ENCODE peak calls at places on chromosomes 5 and 9, in six cellular contexts. C, B, V, W, U and T are unnamed samples.

GRCh38 chr9:128637656-128638055 is 19.0 kb downstream of the DYNC2I2 start:
- DNase-seq in B (peak; percentile 2), W (no peak), U (no peak), C (no peak), V (no peak), T (no peak)

GRCh38 chr9:77987880-77988525 is 43.6 kb downstream of the GNAQ start:
- DNase-seq in V (no peak), W (no peak), C (no peak), U (no peak), B (no peak), T (no peak)

GRCh38 chr5:78553991-78554390 is 94.6 kb downstream of the LHFPL2 start:
- DNase-seq in C (no peak), V (no peak), W (no peak), U (no peak), B (no peak), T (no peak)

GRCh38 chr5:154472871-154473580 is 5.0 kb downstream of the HAND1 start:
- DNase-seq in C (no peak), V (no peak), W (no peak), U (no peak), B (no peak), T (no peak)

GRCh38 chr5:40679998-40680681 is 425 bp downstream of the PTGER4 start:
- DNase-seq in W (no peak), U (no peak), C (no peak), V (peak; percentile 61), B (no peak), T (peak; percentile 10)

GRCh38 chr5:59923465-59923864 is 29.9 kb upstream of the PDE4D start:
- DNase-seq in C (no peak), B (no peak), U (no peak), V (no peak), W (no peak), T (no peak)

GRCh38 chr9:2655411-2655901 is 33.9 kb downstream of the VLDLR start:
- DNase-seq in B (no peak), C (no peak), V (no peak), U (no peak), W (peak; percentile 9), T (no peak)

GRCh38 chr5:167999182-167999581 is 292.3 kb upstream of the WWC1 start:
- DNase-seq in V (no peak), U (no peak), B (no peak), C (no peak), W (no peak), T (no peak)

GRCh38 chr5:173817561-173817960 is 70.6 kb upstream of the CPEB4 start:
- DNase-seq in C (no peak), U (no peak), V (no peak), B (no peak), W (no peak), T (no peak)

GRCh38 chr5:127871448-127872153 is 168.4 kb downstream of the CCDC192 start:
- DNase-seq in W (no peak), B (no peak), C (no peak), U (peak; percentile 28), V (no peak), T (no peak)

GRCh38 chr5:127876384-127876783 is 173.2 kb downstream of the CCDC192 start:
- DNase-seq in B (no peak), W (no peak), V (no peak), U (no peak), C (no peak), T (no peak)

GRCh38 chr5:127872494-127872893 is 169.3 kb downstream of the CCDC192 start:
- DNase-seq in U (no peak), B (no peak), C (no peak), W (no peak), V (no peak), T (no peak)

GRCh38 chr5:127878174-127878750 is 175.1 kb downstream of the CCDC192 start:
- DNase-seq in V (no peak), W (peak; percentile 34), U (no peak), B (no peak), C (peak; percentile 67), T (no peak)

GRCh38 chr5:127875235-127876021 is 172.2 kb downstream of the CCDC192 start:
- DNase-seq in V (no peak), C (peak; percentile 40), B (peak; percentile 28), U (no peak), W (peak; percentile 61), T (peak; percentile 11)
- TF ChIP-seq CTCF in V (peak; percentile 41), C (peak; percentile 20), B (peak; percentile 32), U (no peak), W (peak; percentile 85), T (peak; percentile 54)

GRCh38 chr5:54895816-54896341 is 89.5 kb downstream of the ESM1 start:
- DNase-seq in U (peak; percentile 37), V (no peak), C (peak; percentile 30), B (no peak), W (peak; percentile 14), T (no peak)
- TF ChIP-seq CTCF in U (no peak), V (peak; percentile 34), C (peak; percentile 30), B (peak; percentile 50), W (peak; percentile 52), T (peak; percentile 62)

GRCh38 chr9:108411632-108412031 is 444.2 kb downstream of the ACTL7B start:
- DNase-seq in U (no peak), B (no peak), V (no peak), W (no peak), C (no peak), T (no peak)

GRCh38 chr9:108417726-108418125 is 438.1 kb downstream of the ACTL7B start:
- DNase-seq in V (no peak), C (no peak), W (no peak), U (no peak), B (no peak), T (no peak)

GRCh38 chr9:108412755-108413154 is 443.0 kb downstream of the ACTL7B start:
- DNase-seq in U (no peak), V (no peak), C (no peak), W (no peak), B (no peak), T (no peak)

GRCh38 chr9:108419379-108419778 is 436.4 kb downstream of the ACTL7B start:
- DNase-seq in W (no peak), V (no peak), B (no peak), U (no peak), C (no peak), T (no peak)

GRCh38 chr9:108416321-108416720 is 439.5 kb downstream of the ACTL7B start:
- DNase-seq in V (no peak), W (no peak), U (no peak), B (no peak), C (no peak), T (no peak)
- TF ChIP-seq CTCF in V (no peak), W (peak; percentile 23), U (no peak), B (peak; percentile 5), C (no peak), T (no peak)

GRCh38 chr5:91928751-91929521 is 545.8 kb upstream of the ARRDC3 start:
- DNase-seq in W (peak; percentile 19), C (no peak), U (no peak), B (no peak), V (no peak), T (no peak)
- TF ChIP-seq CTCF in W (peak; percentile 70), C (peak; percentile 73), U (no peak), B (peak; percentile 24), V (peak; percentile 43), T (peak; percentile 71)

DNA sequence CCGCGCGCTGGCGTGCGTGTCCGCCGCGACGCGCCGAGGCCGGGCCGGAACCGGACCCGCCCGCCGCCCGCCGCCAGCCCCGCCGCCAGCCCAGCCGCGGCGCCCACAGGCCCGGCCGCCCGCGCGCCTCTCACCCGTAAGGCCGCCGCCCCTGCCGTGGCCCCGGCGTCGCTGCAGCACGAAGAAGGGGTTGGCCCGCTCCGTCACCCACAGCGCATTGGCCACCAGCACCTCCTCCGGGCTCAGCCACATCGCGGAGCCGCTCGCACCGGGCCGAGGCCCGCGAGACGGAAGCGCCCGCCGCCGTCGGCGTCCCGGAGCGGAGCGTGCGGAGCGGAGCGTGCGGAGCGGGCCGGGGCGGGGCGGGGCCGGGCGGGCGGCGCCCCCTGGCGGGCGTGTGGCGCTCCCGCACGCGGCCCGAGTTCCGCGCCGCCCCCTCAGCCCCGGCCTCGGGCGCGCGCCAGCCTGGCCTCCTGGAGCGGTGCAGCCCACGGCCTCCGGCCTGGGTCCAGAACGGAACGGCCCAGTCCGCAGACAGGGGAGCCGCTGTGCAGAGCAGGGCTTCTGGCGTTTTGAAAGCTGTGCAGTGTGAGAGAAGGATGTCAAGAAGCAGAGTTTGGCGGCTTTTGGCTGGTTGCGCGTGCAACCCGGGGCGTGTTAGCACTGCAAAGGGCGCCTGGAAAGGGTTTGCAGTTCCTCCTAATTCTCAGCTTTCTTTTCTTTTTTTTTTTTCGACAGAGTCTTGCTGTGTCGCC is at the start of gene TBC1D9B:
- DNase-seq in B (peak; percentile 78), V (peak; percentile 82), W (peak; percentile 43), C (peak; percentile 70), U (peak; percentile 51), T (peak; percentile 52)
- TF ChIP-seq CTCF in B (peak; percentile 81), V (peak; percentile 38), W (peak; percentile 92), C (peak; percentile 31), U (no peak), T (peak; percentile 51)

DNA sequence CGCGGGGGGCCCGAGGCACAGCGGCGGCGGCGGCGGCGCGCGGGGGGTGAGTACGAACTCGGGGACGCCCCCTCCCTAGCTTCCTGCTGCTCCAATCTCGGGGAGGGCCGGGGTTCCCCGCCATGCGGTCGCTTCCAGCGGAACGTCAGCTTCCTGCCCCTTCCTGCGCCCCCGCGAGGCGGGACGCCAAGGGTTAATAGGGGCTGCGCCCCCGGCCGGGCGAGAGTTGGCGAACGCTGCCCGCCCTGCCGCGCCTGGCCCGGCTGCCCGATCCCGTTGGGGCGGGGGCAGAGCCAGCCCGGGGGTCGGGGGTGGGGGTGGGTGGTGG is 594 bp downstream of the COL27A1 start:
- DNase-seq in U (no peak), C (no peak), W (no peak), B (no peak), V (no peak), T (peak; percentile 27)
- TF ChIP-seq CTCF in U (no peak), C (no peak), W (no peak), B (no peak), V (no peak), T (no peak)

GRCh38 chr5:31095796-31096195 is 97.7 kb upstream of the CDH6 start:
- DNase-seq in W (no peak), C (no peak), U (no peak), V (no peak), B (no peak), T (no peak)
- TF ChIP-seq CTCF in W (no peak), C (no peak), U (no peak), V (no peak), B (no peak), T (no peak)